ENCODE peak calls at places on chromosomes 4 and X, in four cellular contexts. One of them, this sample, is unnamed.

GRCh38 chrX:85907316-85907715 is 140.0 kb downstream of the CHM start:
- DNase-seq in activated CD4-positive, alpha-beta memory T cell treated with anti-CD3 and anti-CD28 coated beads, Interleukin-2, amount 10 ng/mL, durations not matched to agents 7 days and 5 days: no peak
- DNase-seq in nucleus accumbens: no peak
- DNase-seq in NT2/D1: no peak
- DNase-seq in this sample: no peak

GRCh38 chrX:1545776-1546408 is 8.9 kb upstream of the P2RY8 start:
- DNase-seq in activated CD4-positive, alpha-beta memory T cell treated with anti-CD3 and anti-CD28 coated beads, Interleukin-2, amount 10 ng/mL, durations not matched to agents 7 days and 5 days: no peak
- DNase-seq in nucleus accumbens: no peak
- DNase-seq in NT2/D1: no peak
- DNase-seq in this sample: no peak

GRCh38 chrX:41314204-41314603 is 19.8 kb upstream of the DDX3X start:
- DNase-seq in activated CD4-positive, alpha-beta memory T cell treated with anti-CD3 and anti-CD28 coated beads, Interleukin-2, amount 10 ng/mL, durations not matched to agents 7 days and 5 days: no peak
- DNase-seq in nucleus accumbens: no peak
- DNase-seq in NT2/D1: no peak
- DNase-seq in this sample: no peak

GRCh38 chrX:150219374-150220185 is 143.5 kb upstream of the MAMLD1 start:
- DNase-seq in activated CD4-positive, alpha-beta memory T cell treated with anti-CD3 and anti-CD28 coated beads, Interleukin-2, amount 10 ng/mL, durations not matched to agents 7 days and 5 days: no peak
- DNase-seq in nucleus accumbens: no peak
- DNase-seq in NT2/D1: no peak
- DNase-seq in this sample: no peak

GRCh38 chr4:128288689-128289106 is 1.1 kb upstream of the PGRMC2 start:
- DNase-seq in activated CD4-positive, alpha-beta memory T cell treated with anti-CD3 and anti-CD28 coated beads, Interleukin-2, amount 10 ng/mL, durations not matched to agents 7 days and 5 days: peak; percentile 19
- DNase-seq in nucleus accumbens: no peak
- DNase-seq in NT2/D1: no peak
- DNase-seq in this sample: no peak

GRCh38 chrX:155086202-155086840 is 15.0 kb downstream of the BRCC3 start:
- DNase-seq in activated CD4-positive, alpha-beta memory T cell treated with anti-CD3 and anti-CD28 coated beads, Interleukin-2, amount 10 ng/mL, durations not matched to agents 7 days and 5 days: peak; percentile 41
- DNase-seq in nucleus accumbens: no peak
- DNase-seq in NT2/D1: peak; percentile 18
- DNase-seq in this sample: peak; percentile 38

GRCh38 chr4:168304744-168305459 is 13.7 kb downstream of the DDX60 start:
- DNase-seq in activated CD4-positive, alpha-beta memory T cell treated with anti-CD3 and anti-CD28 coated beads, Interleukin-2, amount 10 ng/mL, durations not matched to agents 7 days and 5 days: no peak
- DNase-seq in nucleus accumbens: no peak
- DNase-seq in NT2/D1: no peak
- DNase-seq in this sample: no peak

GRCh38 chrX:103356023-103356798 is at the start of gene TCEAL9:
- DNase-seq in activated CD4-positive, alpha-beta memory T cell treated with anti-CD3 and anti-CD28 coated beads, Interleukin-2, amount 10 ng/mL, durations not matched to agents 7 days and 5 days: no peak
- DNase-seq in nucleus accumbens: peak; percentile 37
- DNase-seq in NT2/D1: no peak
- DNase-seq in this sample: peak; percentile 67

GRCh38 chr4:142615324-142615665 is 230.8 kb downstream of the INPP4B start:
- DNase-seq in activated CD4-positive, alpha-beta memory T cell treated with anti-CD3 and anti-CD28 coated beads, Interleukin-2, amount 10 ng/mL, durations not matched to agents 7 days and 5 days: no peak
- DNase-seq in nucleus accumbens: no peak
- DNase-seq in NT2/D1: no peak
- DNase-seq in this sample: no peak

GRCh38 chr4:107153228-107153627 is 117.1 kb upstream of the DKK2 start:
- DNase-seq in activated CD4-positive, alpha-beta memory T cell treated with anti-CD3 and anti-CD28 coated beads, Interleukin-2, amount 10 ng/mL, durations not matched to agents 7 days and 5 days: no peak
- DNase-seq in nucleus accumbens: no peak
- DNase-seq in NT2/D1: peak; percentile 39
- DNase-seq in this sample: no peak

GRCh38 chrX:120014354-120015129 is 62.9 kb downstream of the RHOXF2B start:
- DNase-seq in activated CD4-positive, alpha-beta memory T cell treated with anti-CD3 and anti-CD28 coated beads, Interleukin-2, amount 10 ng/mL, durations not matched to agents 7 days and 5 days: no peak
- DNase-seq in nucleus accumbens: no peak
- DNase-seq in NT2/D1: no peak
- DNase-seq in this sample: no peak

GRCh38 chrX:19725545-19726102 is 161.8 kb downstream of the SH3KBP1 start:
- DNase-seq in activated CD4-positive, alpha-beta memory T cell treated with anti-CD3 and anti-CD28 coated beads, Interleukin-2, amount 10 ng/mL, durations not matched to agents 7 days and 5 days: no peak
- DNase-seq in nucleus accumbens: no peak
- DNase-seq in NT2/D1: no peak
- DNase-seq in this sample: no peak

GRCh38 chrX:118240359-118240758 is 105.5 kb upstream of the WDR44 start:
- DNase-seq in activated CD4-positive, alpha-beta memory T cell treated with anti-CD3 and anti-CD28 coated beads, Interleukin-2, amount 10 ng/mL, durations not matched to agents 7 days and 5 days: no peak
- DNase-seq in nucleus accumbens: no peak
- DNase-seq in NT2/D1: no peak
- DNase-seq in this sample: no peak

GRCh38 chr4:930827-931193 is 1.3 kb downstream of the GAK start:
- DNase-seq in activated CD4-positive, alpha-beta memory T cell treated with anti-CD3 and anti-CD28 coated beads, Interleukin-2, amount 10 ng/mL, durations not matched to agents 7 days and 5 days: peak; percentile 22
- DNase-seq in nucleus accumbens: no peak
- DNase-seq in NT2/D1: no peak
- DNase-seq in this sample: no peak

GRCh38 chr4:10003666-10004065 is 17.6 kb downstream of the SLC2A9 start:
- DNase-seq in activated CD4-positive, alpha-beta memory T cell treated with anti-CD3 and anti-CD28 coated beads, Interleukin-2, amount 10 ng/mL, durations not matched to agents 7 days and 5 days: peak; percentile 69
- DNase-seq in nucleus accumbens: no peak
- DNase-seq in NT2/D1: no peak
- DNase-seq in this sample: no peak

GRCh38 chrX:44765556-44765955 is 78.3 kb upstream of the DUSP21 start:
- DNase-seq in activated CD4-positive, alpha-beta memory T cell treated with anti-CD3 and anti-CD28 coated beads, Interleukin-2, amount 10 ng/mL, durations not matched to agents 7 days and 5 days: no peak
- DNase-seq in nucleus accumbens: no peak
- DNase-seq in NT2/D1: no peak
- DNase-seq in this sample: no peak

GRCh38 chr4:19689511-19689910 is 562.2 kb upstream of the SLIT2 start:
- DNase-seq in activated CD4-positive, alpha-beta memory T cell treated with anti-CD3 and anti-CD28 coated beads, Interleukin-2, amount 10 ng/mL, durations not matched to agents 7 days and 5 days: no peak
- DNase-seq in nucleus accumbens: no peak
- DNase-seq in NT2/D1: no peak
- DNase-seq in this sample: no peak

GRCh38 chr4:30903493-30903892 is 183.3 kb downstream of the PCDH7 start:
- DNase-seq in activated CD4-positive, alpha-beta memory T cell treated with anti-CD3 and anti-CD28 coated beads, Interleukin-2, amount 10 ng/mL, durations not matched to agents 7 days and 5 days: no peak
- DNase-seq in nucleus accumbens: no peak
- DNase-seq in NT2/D1: no peak
- DNase-seq in this sample: no peak

GRCh38 chrX:16469870-16470269 is 180.1 kb upstream of the S100G start:
- DNase-seq in activated CD4-positive, alpha-beta memory T cell treated with anti-CD3 and anti-CD28 coated beads, Interleukin-2, amount 10 ng/mL, durations not matched to agents 7 days and 5 days: no peak
- DNase-seq in nucleus accumbens: no peak
- DNase-seq in NT2/D1: no peak
- DNase-seq in this sample: no peak

GRCh38 chr4:128163177-128164117 is 102.3 kb downstream of the LARP1B start:
- DNase-seq in activated CD4-positive, alpha-beta memory T cell treated with anti-CD3 and anti-CD28 coated beads, Interleukin-2, amount 10 ng/mL, durations not matched to agents 7 days and 5 days: no peak
- DNase-seq in nucleus accumbens: no peak
- DNase-seq in NT2/D1: peak; percentile 20
- DNase-seq in this sample: no peak

GRCh38 chrX:148416931-148417330 is 83.5 kb upstream of the AFF2 start:
- DNase-seq in activated CD4-positive, alpha-beta memory T cell treated with anti-CD3 and anti-CD28 coated beads, Interleukin-2, amount 10 ng/mL, durations not matched to agents 7 days and 5 days: no peak
- DNase-seq in nucleus accumbens: no peak
- DNase-seq in NT2/D1: no peak
- DNase-seq in this sample: no peak

GRCh38 chr4:87068591-87069021 is 133.8 kb downstream of the AFF1 start:
- DNase-seq in activated CD4-positive, alpha-beta memory T cell treated with anti-CD3 and anti-CD28 coated beads, Interleukin-2, amount 10 ng/mL, durations not matched to agents 7 days and 5 days: no peak
- DNase-seq in nucleus accumbens: no peak
- DNase-seq in NT2/D1: no peak
- DNase-seq in this sample: no peak

GRCh38 chr4:106444557-106444956 is 76.0 kb upstream of the GIMD1 start:
- DNase-seq in activated CD4-positive, alpha-beta memory T cell treated with anti-CD3 and anti-CD28 coated beads, Interleukin-2, amount 10 ng/mL, durations not matched to agents 7 days and 5 days: no peak
- DNase-seq in nucleus accumbens: no peak
- DNase-seq in NT2/D1: no peak
- DNase-seq in this sample: no peak

GRCh38 chr4:66275381-66276060 is 605.2 kb upstream of the EPHA5 start:
- DNase-seq in activated CD4-positive, alpha-beta memory T cell treated with anti-CD3 and anti-CD28 coated beads, Interleukin-2, amount 10 ng/mL, durations not matched to agents 7 days and 5 days: no peak
- DNase-seq in nucleus accumbens: no peak
- DNase-seq in NT2/D1: no peak
- DNase-seq in this sample: no peak

GRCh38 chr4:69098470-69098869 is 2.2 kb downstream of the UGT2B7 start:
- DNase-seq in activated CD4-positive, alpha-beta memory T cell treated with anti-CD3 and anti-CD28 coated beads, Interleukin-2, amount 10 ng/mL, durations not matched to agents 7 days and 5 days: no peak
- DNase-seq in nucleus accumbens: no peak
- DNase-seq in NT2/D1: no peak
- DNase-seq in this sample: no peak

GRCh38 chrX:20547649-20548051 is 280.9 kb upstream of the RPS6KA3 start:
- DNase-seq in activated CD4-positive, alpha-beta memory T cell treated with anti-CD3 and anti-CD28 coated beads, Interleukin-2, amount 10 ng/mL, durations not matched to agents 7 days and 5 days: no peak
- DNase-seq in nucleus accumbens: no peak
- DNase-seq in NT2/D1: no peak
- DNase-seq in this sample: peak; percentile 37

GRCh38 chrX:56284269-56284668 is 52.1 kb downstream of the KLF8 start:
- DNase-seq in activated CD4-positive, alpha-beta memory T cell treated with anti-CD3 and anti-CD28 coated beads, Interleukin-2, amount 10 ng/mL, durations not matched to agents 7 days and 5 days: no peak
- DNase-seq in nucleus accumbens: no peak
- DNase-seq in NT2/D1: no peak
- DNase-seq in this sample: no peak